ENCODE peak calls at places on chromosomes 4 and X, in seven cellular contexts. One of them, this sample, is unnamed.

GRCh38 chrX:41621236-41621651 is 67.5 kb upstream of the GPR34 start:
- DNase-seq in tibial artery: no peak
- DNase-seq in HFF-Myc: no peak
- DNase-seq in WTC11: peak; percentile 10
- DNase-seq in HFFc6: peak; percentile 13
- DNase-seq in endothelial cell: no peak
- DNase-seq in PC-3: peak; percentile 27
- DNase-seq in this sample: no peak

GRCh38 chrX:63932907-63933306 is 147.9 kb upstream of the ARHGEF9 start:
- DNase-seq in PC-3: no peak
- DNase-seq in tibial artery: no peak
- DNase-seq in HFFc6: no peak
- DNase-seq in endothelial cell: no peak
- DNase-seq in WTC11: no peak
- DNase-seq in HFF-Myc: no peak
- DNase-seq in this sample: no peak

GRCh38 chr4:145839151-145839550 is 99.5 kb downstream of the ZNF827 start:
- DNase-seq in PC-3: no peak
- DNase-seq in HFFc6: no peak
- DNase-seq in tibial artery: no peak
- DNase-seq in endothelial cell: no peak
- DNase-seq in HFF-Myc: no peak
- DNase-seq in WTC11: no peak
- DNase-seq in this sample: no peak

GRCh38 chr4:7414736-7415510 is 19.8 kb downstream of the PSAPL1 start:
- DNase-seq in PC-3: no peak
- DNase-seq in endothelial cell: no peak
- DNase-seq in HFFc6: no peak
- DNase-seq in tibial artery: peak; percentile 39
- DNase-seq in HFF-Myc: no peak
- DNase-seq in WTC11: peak; percentile 10
- DNase-seq in this sample: no peak

GRCh38 chr4:128600996-128601857 is 208.3 kb upstream of the JADE1 start:
- DNase-seq in HFF-Myc: peak; percentile 82
- DNase-seq in WTC11: peak; percentile 22
- DNase-seq in HFFc6: peak; percentile 90
- DNase-seq in PC-3: peak; percentile 89
- DNase-seq in tibial artery: peak; percentile 80
- DNase-seq in endothelial cell: no peak
- DNase-seq in this sample: no peak

GRCh38 chr4:123092603-123093002 is 170.2 kb upstream of the NUDT6 start:
- DNase-seq in tibial artery: no peak
- DNase-seq in HFFc6: no peak
- DNase-seq in HFF-Myc: no peak
- DNase-seq in WTC11: no peak
- DNase-seq in PC-3: no peak
- DNase-seq in endothelial cell: no peak
- DNase-seq in this sample: no peak

GRCh38 chrX:14934423-14934822 is 61.2 kb downstream of the MOSPD2 start:
- DNase-seq in endothelial cell: no peak
- DNase-seq in WTC11: no peak
- DNase-seq in HFFc6: no peak
- DNase-seq in PC-3: no peak
- DNase-seq in tibial artery: no peak
- DNase-seq in HFF-Myc: no peak
- DNase-seq in this sample: no peak

GRCh38 chr4:156792462-156793085 is 179.0 kb downstream of the PDGFC start:
- DNase-seq in tibial artery: no peak
- DNase-seq in endothelial cell: no peak
- DNase-seq in WTC11: no peak
- DNase-seq in HFFc6: no peak
- DNase-seq in PC-3: peak; percentile 77
- DNase-seq in HFF-Myc: no peak
- DNase-seq in this sample: no peak

GRCh38 chr4:4406455-4407298 is 19.8 kb downstream of the NSG1 start:
- DNase-seq in WTC11: no peak
- DNase-seq in HFFc6: no peak
- DNase-seq in HFF-Myc: no peak
- DNase-seq in PC-3: no peak
- DNase-seq in tibial artery: no peak
- DNase-seq in endothelial cell: no peak
- DNase-seq in this sample: no peak

GRCh38 chr4:90950385-90950841 is 823.2 kb downstream of the CCSER1 start:
- DNase-seq in WTC11: no peak
- DNase-seq in HFFc6: no peak
- DNase-seq in HFF-Myc: no peak
- DNase-seq in PC-3: peak; percentile 8
- DNase-seq in endothelial cell: no peak
- DNase-seq in tibial artery: no peak
- DNase-seq in this sample: no peak

GRCh38 chr4:6546681-6547447 is 28.1 kb upstream of the MAN2B2 start:
- DNase-seq in HFF-Myc: peak; percentile 29
- DNase-seq in PC-3: peak; percentile 66
- DNase-seq in HFFc6: peak; percentile 9
- DNase-seq in WTC11: peak; percentile 59
- DNase-seq in endothelial cell: peak; percentile 47
- DNase-seq in tibial artery: no peak
- DNase-seq in this sample: peak; percentile 56

GRCh38 chr4:13455411-13455810 is 28.7 kb downstream of the RAB28 start:
- DNase-seq in HFF-Myc: peak; percentile 9
- DNase-seq in PC-3: no peak
- DNase-seq in endothelial cell: no peak
- DNase-seq in tibial artery: no peak
- DNase-seq in WTC11: no peak
- DNase-seq in HFFc6: peak; percentile 70
- DNase-seq in this sample: no peak

GRCh38 chrX:45621356-45622041 is 420.8 kb upstream of the DIPK2B start:
- DNase-seq in PC-3: peak; percentile 78
- DNase-seq in WTC11: no peak
- DNase-seq in HFFc6: peak; percentile 76
- DNase-seq in tibial artery: no peak
- DNase-seq in endothelial cell: no peak
- DNase-seq in HFF-Myc: peak; percentile 61
- DNase-seq in this sample: no peak

GRCh38 chr4:186676531-186677158 is 47.0 kb downstream of the FAT1 start:
- DNase-seq in tibial artery: no peak
- DNase-seq in HFF-Myc: peak; percentile 51
- DNase-seq in PC-3: peak; percentile 90
- DNase-seq in WTC11: no peak
- DNase-seq in HFFc6: peak; percentile 94
- DNase-seq in endothelial cell: no peak
- DNase-seq in this sample: no peak

GRCh38 chr4:48375651-48376291 is 34.4 kb downstream of the SLAIN2 start:
- DNase-seq in tibial artery: no peak
- DNase-seq in HFF-Myc: peak; percentile 56
- DNase-seq in PC-3: peak; percentile 91
- DNase-seq in HFFc6: peak; percentile 79
- DNase-seq in WTC11: no peak
- DNase-seq in endothelial cell: no peak
- DNase-seq in this sample: no peak

GRCh38 chr4:123014038-123014437 is 91.6 kb upstream of the NUDT6 start:
- DNase-seq in HFFc6: no peak
- DNase-seq in endothelial cell: no peak
- DNase-seq in WTC11: no peak
- DNase-seq in tibial artery: no peak
- DNase-seq in PC-3: no peak
- DNase-seq in HFF-Myc: no peak
- DNase-seq in this sample: no peak

GRCh38 chrX:54066841-54067240 is 22.6 kb upstream of the PHF8 start:
- DNase-seq in HFFc6: peak; percentile 28
- DNase-seq in endothelial cell: no peak
- DNase-seq in WTC11: no peak
- DNase-seq in PC-3: peak; percentile 39
- DNase-seq in HFF-Myc: no peak
- DNase-seq in tibial artery: no peak
- DNase-seq in this sample: no peak

GRCh38 chrX:153580700-153581386 is 18.1 kb downstream of the CCNQ start:
- DNase-seq in tibial artery: no peak
- DNase-seq in WTC11: peak; percentile 78
- DNase-seq in endothelial cell: peak; percentile 44
- DNase-seq in HFF-Myc: no peak
- DNase-seq in PC-3: no peak
- DNase-seq in HFFc6: no peak
- DNase-seq in this sample: no peak

GRCh38 chr4:138439143-138439581 is 197.0 kb upstream of the SLC7A11 start:
- DNase-seq in tibial artery: no peak
- DNase-seq in HFFc6: no peak
- DNase-seq in PC-3: peak; percentile 30
- DNase-seq in HFF-Myc: no peak
- DNase-seq in endothelial cell: no peak
- DNase-seq in WTC11: no peak
- DNase-seq in this sample: no peak

GRCh38 chr4:72489267-72489666 is 79.8 kb downstream of the ADAMTS3 start:
- DNase-seq in tibial artery: no peak
- DNase-seq in HFF-Myc: no peak
- DNase-seq in HFFc6: no peak
- DNase-seq in endothelial cell: no peak
- DNase-seq in PC-3: peak; percentile 87
- DNase-seq in WTC11: no peak
- DNase-seq in this sample: no peak

GRCh38 chr4:136562842-136563241 is 969.5 kb downstream of the PCDH18 start:
- DNase-seq in HFF-Myc: no peak
- DNase-seq in endothelial cell: no peak
- DNase-seq in tibial artery: no peak
- DNase-seq in WTC11: no peak
- DNase-seq in PC-3: no peak
- DNase-seq in HFFc6: no peak
- DNase-seq in this sample: no peak

GRCh38 chrX:123731258-123731986 is 1.4 kb downstream of the THOC2 start:
- DNase-seq in tibial artery: no peak
- DNase-seq in WTC11: no peak
- DNase-seq in HFFc6: no peak
- DNase-seq in HFF-Myc: no peak
- DNase-seq in endothelial cell: no peak
- DNase-seq in PC-3: peak; percentile 24
- DNase-seq in this sample: no peak

GRCh38 chr4:158090323-158090722 is 82.5 kb downstream of the GASK1B start:
- DNase-seq in WTC11: no peak
- DNase-seq in PC-3: peak; percentile 49
- DNase-seq in HFF-Myc: no peak
- DNase-seq in HFFc6: no peak
- DNase-seq in endothelial cell: no peak
- DNase-seq in tibial artery: no peak
- DNase-seq in this sample: no peak

GRCh38 chrX:11040405-11040804 is 70.7 kb upstream of the HCCS start:
- DNase-seq in tibial artery: no peak
- DNase-seq in WTC11: no peak
- DNase-seq in HFF-Myc: no peak
- DNase-seq in PC-3: no peak
- DNase-seq in HFFc6: no peak
- DNase-seq in endothelial cell: no peak
- DNase-seq in this sample: no peak
- TF ChIP-seq CTCF in tibial artery: no peak
- TF ChIP-seq CTCF in WTC11: no peak
- TF ChIP-seq CTCF in HFF-Myc: no peak
- TF ChIP-seq CTCF in PC-3: peak; percentile 34
- TF ChIP-seq CTCF in HFFc6: peak; percentile 27
- TF ChIP-seq CTCF in endothelial cell: no peak
- TF ChIP-seq CTCF in this sample: no peak

DNA sequence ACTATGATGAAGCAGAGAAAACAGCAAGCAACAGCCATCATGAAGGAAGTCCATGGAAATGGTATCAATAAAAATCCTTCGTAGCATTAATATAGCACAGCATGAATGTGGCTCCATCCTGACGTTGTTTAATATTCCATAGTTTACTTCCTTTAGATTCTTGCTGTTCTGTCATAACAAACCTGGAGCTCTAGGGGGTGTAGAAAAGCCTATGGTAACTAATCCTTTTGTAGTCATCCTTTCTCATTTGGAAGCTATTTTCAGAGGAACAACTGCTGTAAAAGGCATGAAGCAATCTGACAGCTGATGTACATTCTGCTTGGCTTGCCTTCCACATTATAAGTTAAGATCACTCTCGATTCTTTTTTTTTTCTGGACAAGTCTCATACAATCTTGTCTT is 909 bp downstream of the MYOZ2 start:
- DNase-seq in HFF-Myc: no peak
- DNase-seq in PC-3: no peak
- DNase-seq in WTC11: no peak
- DNase-seq in tibial artery: no peak
- DNase-seq in HFFc6: no peak
- DNase-seq in endothelial cell: no peak
- DNase-seq in this sample: no peak
- TF ChIP-seq CTCF in HFF-Myc: no peak
- TF ChIP-seq CTCF in PC-3: no peak
- TF ChIP-seq CTCF in WTC11: no peak
- TF ChIP-seq CTCF in tibial artery: no peak
- TF ChIP-seq CTCF in HFFc6: no peak
- TF ChIP-seq CTCF in endothelial cell: no peak
- TF ChIP-seq CTCF in this sample: no peak

DNA sequence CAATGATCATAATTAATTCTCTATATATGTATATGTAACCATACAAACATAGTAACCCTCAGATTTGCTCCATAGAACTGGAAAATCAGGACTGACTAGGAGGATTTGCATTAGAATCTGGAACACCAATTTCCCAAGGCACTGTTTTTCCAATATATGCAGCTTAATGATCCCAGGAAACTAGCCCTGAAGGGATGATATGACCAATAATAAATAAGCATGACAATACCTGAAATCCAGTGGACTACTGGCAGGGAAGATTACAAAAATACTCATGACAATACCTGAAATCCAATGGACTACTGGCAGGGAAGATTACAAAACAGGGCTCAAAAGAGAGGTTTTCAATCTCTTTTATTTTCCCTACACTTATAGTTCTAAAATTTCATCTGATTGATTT is 98.4 kb downstream of the PCDH7 start:
- DNase-seq in WTC11: no peak
- DNase-seq in tibial artery: no peak
- DNase-seq in HFF-Myc: no peak
- DNase-seq in endothelial cell: no peak
- DNase-seq in HFFc6: no peak
- DNase-seq in PC-3: no peak
- DNase-seq in this sample: no peak
- TF ChIP-seq CTCF in WTC11: no peak
- TF ChIP-seq CTCF in tibial artery: no peak
- TF ChIP-seq CTCF in HFF-Myc: no peak
- TF ChIP-seq CTCF in endothelial cell: no peak
- TF ChIP-seq CTCF in HFFc6: no peak
- TF ChIP-seq CTCF in PC-3: no peak
- TF ChIP-seq CTCF in this sample: no peak

GRCh38 chr4:139624441-139625130 is 41.0 kb upstream of the MGST2 start:
- DNase-seq in HFF-Myc: no peak
- DNase-seq in endothelial cell: no peak
- DNase-seq in HFFc6: no peak
- DNase-seq in WTC11: no peak
- DNase-seq in PC-3: no peak
- DNase-seq in tibial artery: no peak
- DNase-seq in this sample: no peak

GRCh38 chr4:139622856-139623255 is 42.8 kb upstream of the MGST2 start:
- DNase-seq in endothelial cell: no peak
- DNase-seq in WTC11: no peak
- DNase-seq in PC-3: no peak
- DNase-seq in tibial artery: no peak
- DNase-seq in HFFc6: no peak
- DNase-seq in HFF-Myc: no peak
- DNase-seq in this sample: peak; percentile 33

GRCh38 chr4:139625487-139625886 is 40.1 kb upstream of the MGST2 start:
- DNase-seq in endothelial cell: no peak
- DNase-seq in HFFc6: no peak
- DNase-seq in PC-3: no peak
- DNase-seq in WTC11: no peak
- DNase-seq in tibial artery: no peak
- DNase-seq in HFF-Myc: no peak
- DNase-seq in this sample: no peak

GRCh38 chr4:139617702-139618490 is 47.7 kb upstream of the MGST2 start:
- DNase-seq in WTC11: no peak
- DNase-seq in HFF-Myc: no peak
- DNase-seq in tibial artery: no peak
- DNase-seq in HFFc6: no peak
- DNase-seq in PC-3: peak; percentile 48
- DNase-seq in endothelial cell: no peak
- DNase-seq in this sample: no peak

GRCh38 chr4:139619644-139620043 is 46.0 kb upstream of the MGST2 start:
- DNase-seq in HFF-Myc: no peak
- DNase-seq in PC-3: peak; percentile 64
- DNase-seq in HFFc6: peak; percentile 41
- DNase-seq in tibial artery: no peak
- DNase-seq in endothelial cell: no peak
- DNase-seq in WTC11: no peak
- DNase-seq in this sample: no peak
- TF ChIP-seq CTCF in HFF-Myc: peak; percentile 52
- TF ChIP-seq CTCF in PC-3: peak; percentile 64
- TF ChIP-seq CTCF in HFFc6: peak; percentile 82
- TF ChIP-seq CTCF in tibial artery: no peak
- TF ChIP-seq CTCF in endothelial cell: peak; percentile 64
- TF ChIP-seq CTCF in WTC11: peak; percentile 40
- TF ChIP-seq CTCF in this sample: peak; percentile 47